ENCODE peak calls at places on chromosomes 6 and 20, in four cellular contexts. K is upper lobe of left lung, F is K562, T is ovary. X is an unnamed sample.
A peak's percentile ranks its signal among the peaks of the same experiment; 100 is the strongest.

GRCh38 chr20:38790210-38791053 is 15.1 kb upstream of the PPP1R16B start:
- DNase-seq in K (no peak), F (peak; percentile 79), T (no peak), X (no peak)

GRCh38 chr6:46053034-46053933 is 37.6 kb upstream of the CLIC5 start:
- DNase-seq in K (no peak), F (no peak), T (no peak), X (no peak)

GRCh38 chr20:38139919-38140753 is 24.9 kb downstream of the TGM2 start:
- DNase-seq in K (no peak), F (no peak), T (peak; percentile 19), X (no peak)

GRCh38 chr20:18632196-18632789 is 44.4 kb downstream of the DTD1 start:
- DNase-seq in K (no peak), F (peak; percentile 63), T (peak; percentile 80), X (peak; percentile 32)

GRCh38 chr6:52925042-52925441 is 15.5 kb upstream of the GSTA3 start:
- DNase-seq in K (no peak), F (no peak), T (no peak), X (no peak)

GRCh38 chr6:5153186-5153585 is 68.0 kb downstream of the PPP1R3G start:
- DNase-seq in K (no peak), F (no peak), T (no peak), X (no peak)

GRCh38 chr6:54294965-54295532 is 13.2 kb upstream of the TINAG start:
- DNase-seq in K (peak; percentile 17), F (no peak), T (no peak), X (no peak)

GRCh38 chr6:90274481-90275030 is 22.1 kb downstream of the BACH2 start:
- DNase-seq in K (no peak), F (no peak), T (no peak), X (no peak)

GRCh38 chr6:35782424-35782823 is 1.6 kb downstream of the CLPSL1 start:
- DNase-seq in K (no peak), F (no peak), T (no peak), X (no peak)

GRCh38 chr6:143183735-143184134 is 123.0 kb downstream of the AIG1 start:
- DNase-seq in K (no peak), F (no peak), T (no peak), X (no peak)

GRCh38 chr20:57388953-57389694 is 2.1 kb upstream of the RBM38 start:
- DNase-seq in K (peak; percentile 97), F (peak; percentile 89), T (peak; percentile 87), X (peak; percentile 95)

GRCh38 chr6:136647363-136647763 is 97.1 kb upstream of the MAP7 start:
- DNase-seq in K (no peak), F (peak; percentile 65), T (no peak), X (no peak)

GRCh38 chr20:38805502-38805957 is at the start of gene PPP1R16B:
- DNase-seq in K (peak; percentile 93), F (peak; percentile 77), T (no peak), X (peak; percentile 86)

GRCh38 chr20:35490736-35491181 is 35.4 kb downstream of the CEP250 start:
- DNase-seq in K (no peak), F (no peak), T (no peak), X (no peak)

GRCh38 chr6:36196880-36197548 is 470 bp downstream of the BRPF3 start:
- DNase-seq in K (peak; percentile 100), F (peak; percentile 100), T (peak; percentile 100), X (peak; percentile 97)

GRCh38 chr6:105319331-105319730 is 83.6 kb downstream of the PREP start:
- DNase-seq in K (no peak), F (no peak), T (no peak), X (no peak)

GRCh38 chr6:12290490-12290820 is 294 bp downstream of the EDN1 start:
- DNase-seq in K (no peak), F (no peak), T (no peak), X (no peak)
- H3K4me3 ChIP-seq in K (peak overlapping the region; percentile 42), F (no peak overlapping the region), T (peak overlapping the region; percentile 30), X (no peak overlapping the region)

GRCh38 chr6:7252390-7252789 is 60.6 kb downstream of the SSR1 start:
- DNase-seq in K (no peak), F (no peak), T (no peak), X (no peak)
- TF ChIP-seq POLR2A in K (no peak), F (peak; percentile 56), T (no peak), X (no peak)

DNA sequence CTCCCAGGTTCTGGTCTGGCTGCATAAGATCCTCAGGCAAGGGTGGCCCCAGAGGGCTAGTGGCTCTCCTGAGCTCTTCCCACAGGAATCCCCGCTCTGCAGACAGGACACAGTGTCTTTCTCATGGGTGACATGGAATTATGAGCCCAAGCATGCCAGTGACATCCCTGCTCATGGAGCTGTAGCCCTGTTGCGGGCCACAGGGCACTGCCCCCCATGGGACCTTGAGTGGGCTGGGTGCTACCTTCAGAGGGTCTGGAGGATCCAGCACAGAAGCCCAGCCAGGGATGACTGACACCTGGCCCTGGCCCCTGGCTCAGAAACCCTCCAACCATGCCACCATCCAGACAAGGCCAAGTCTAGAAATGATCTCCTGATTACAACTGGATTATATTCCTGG is 657.5 kb upstream of the DEFB115 start:
- DNase-seq in K (no peak), F (no peak), T (no peak), X (no peak)
- TF ChIP-seq CTCF in K (no peak), F (no peak), T (no peak), X (no peak)

GRCh38 chr6:33976425-33977360 is 169.2 kb downstream of the GRM4 start:
- DNase-seq in K (no peak), F (no peak), T (no peak), X (no peak)
- H3K4me3 ChIP-seq in K (no peak overlapping the region), F (no peak overlapping the region), T (no peak overlapping the region), X (no peak overlapping the region)

GRCh38 chr6:30740993-30741784 is 1.3 kb downstream of the FLOT1 start:
- DNase-seq in K (no peak), F (no peak), T (no peak), X (no peak)

GRCh38 chr6:30742316-30743098 is at the start of gene FLOT1:
- DNase-seq in K (peak; percentile 100), F (peak; percentile 97), T (peak; percentile 94), X (peak; percentile 97)

GRCh38 chr6:30741789-30742315 is 635 bp downstream of the FLOT1 start:
- DNase-seq in K (no peak), F (no peak), T (no peak), X (no peak)

GRCh38 chr6:30744054-30744805 is at the start of gene IER3:
- DNase-seq in K (peak; percentile 95), F (peak; percentile 94), T (peak; percentile 86), X (peak; percentile 89)

DNA sequence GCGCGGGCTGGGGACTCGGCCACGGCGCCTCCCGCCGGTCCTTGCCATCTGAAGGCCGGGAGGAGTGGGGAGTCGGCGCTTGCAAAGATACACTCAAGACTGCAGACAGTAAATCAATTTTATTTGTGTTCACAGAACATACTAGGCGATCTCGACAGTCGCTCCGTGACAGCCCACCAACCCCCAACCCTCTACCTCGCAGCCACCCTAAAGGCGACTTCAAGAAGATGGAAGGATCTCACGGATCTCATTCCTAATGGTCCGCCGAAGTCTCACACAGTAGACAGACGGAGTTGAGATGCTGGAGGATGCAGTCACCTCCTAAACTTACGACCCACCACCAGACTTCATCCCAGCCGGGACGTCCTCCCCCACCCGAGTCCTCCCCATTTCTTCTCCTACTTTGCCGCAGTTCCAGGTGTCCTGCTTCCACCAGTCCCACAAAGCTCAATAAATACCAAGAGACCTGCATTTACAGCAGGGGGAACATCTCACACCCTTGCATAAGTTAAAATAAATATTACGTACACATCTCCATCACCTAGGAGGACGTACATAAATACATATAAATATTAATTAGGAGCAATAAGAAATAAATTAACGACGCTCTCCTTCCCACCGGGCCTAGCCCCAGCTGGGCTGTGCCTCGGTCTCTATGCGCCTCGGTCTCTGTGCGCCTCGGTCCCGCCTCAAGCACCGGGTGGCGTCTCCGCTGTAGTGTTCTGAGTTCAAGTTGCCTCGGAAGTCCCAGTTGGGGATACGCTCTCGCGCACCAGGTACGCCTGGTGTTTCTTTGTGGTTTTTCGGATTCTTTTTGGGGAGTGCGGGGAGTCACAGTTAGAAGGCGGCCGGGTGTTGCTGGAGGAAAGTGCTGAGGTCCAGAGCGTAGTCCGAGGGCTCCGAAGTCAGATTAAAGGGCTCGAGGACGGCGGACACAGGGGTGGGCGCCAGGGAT is 889 bp upstream of the FLOT1 start:
- DNase-seq in K (peak; percentile 73), F (peak; percentile 78), T (no peak), X (no peak)
- TF ChIP-seq POLR2A in K (no peak), F (no peak), T (no peak), X (no peak)

DNA sequence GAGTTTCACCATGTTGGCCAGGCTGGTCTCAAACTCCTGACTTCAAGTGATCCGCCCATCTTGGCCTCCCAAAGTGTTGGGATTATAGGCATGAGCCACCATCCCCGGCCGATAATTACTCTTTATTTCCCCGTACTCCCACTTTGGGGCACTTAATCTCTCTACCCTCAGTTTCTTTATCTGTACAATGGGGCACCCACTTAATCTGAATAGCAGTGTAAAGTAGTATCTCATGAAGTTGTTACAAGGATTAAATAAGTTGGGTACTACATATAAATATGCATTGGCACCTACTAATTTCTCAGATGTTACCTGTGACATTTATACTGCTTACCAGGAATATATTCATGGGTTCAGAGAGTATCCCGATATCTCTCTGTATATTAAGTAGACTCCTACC is 15.2 kb downstream of the GINM1 start:
- DNase-seq in K (no peak), F (no peak), T (no peak), X (no peak)
- TF ChIP-seq CTCF in K (no peak), F (no peak), T (no peak), X (no peak)